ENCODE peak calls at places on chromosomes 16 and 17, in seven cellular contexts. Y, T, R, X, L, W and U are unnamed samples.

GRCh38 chr16:25134306-25134705 is 22.8 kb downstream of the LCMT1 start:
- DNase-seq in L (no peak), Y (no peak), R (no peak), T (no peak), X (no peak), W (no peak), U (no peak)

GRCh38 chr16:3503513-3503912 is 2.7 kb downstream of the CLUAP1 start:
- DNase-seq in T (peak; percentile 37), L (no peak), Y (peak; percentile 45), W (no peak), X (no peak), R (no peak), U (no peak)

GRCh38 chr17:73532441-73532901 is 111.8 kb downstream of the SDK2 start:
- DNase-seq in L (no peak), T (no peak), Y (no peak), W (no peak), X (no peak), R (no peak), U (no peak)

GRCh38 chr16:4275861-4276260 is 3.0 kb upstream of the TFAP4 start:
- DNase-seq in L (no peak), W (no peak), X (no peak), T (no peak), Y (no peak), R (no peak), U (no peak)

GRCh38 chr16:50808929-50809538 is 67.1 kb downstream of the CYLD start:
- DNase-seq in W (no peak), Y (no peak), X (no peak), R (no peak), L (no peak), T (no peak), U (no peak)

GRCh38 chr16:2990891-2991290 is 10.6 kb upstream of the PKMYT1 start:
- DNase-seq in Y (no peak), T (no peak), L (no peak), X (no peak), R (no peak), W (no peak), U (no peak)

GRCh38 chr17:56592487-56593072 is 919 bp upstream of the NOG start:
- DNase-seq in Y (peak; percentile 89), R (no peak), T (no peak), X (no peak), W (peak; percentile 55), L (peak; percentile 25), U (peak; percentile 84)

GRCh38 chr16:30394603-30395154 is 541 bp upstream of the ZNF48 start:
- DNase-seq in W (no peak), R (no peak), X (no peak), T (no peak), L (no peak), Y (no peak), U (no peak)

GRCh38 chr17:77496831-77497577 is 356.2 kb downstream of the SEC14L1 start:
- DNase-seq in T (peak; percentile 57), W (no peak), X (no peak), L (no peak), Y (peak; percentile 72), R (no peak), U (no peak)

GRCh38 chr16:85246473-85246872 is 134.2 kb upstream of the CIBAR2 start:
- DNase-seq in R (no peak), T (no peak), L (no peak), W (no peak), X (no peak), Y (no peak), U (no peak)

DNA sequence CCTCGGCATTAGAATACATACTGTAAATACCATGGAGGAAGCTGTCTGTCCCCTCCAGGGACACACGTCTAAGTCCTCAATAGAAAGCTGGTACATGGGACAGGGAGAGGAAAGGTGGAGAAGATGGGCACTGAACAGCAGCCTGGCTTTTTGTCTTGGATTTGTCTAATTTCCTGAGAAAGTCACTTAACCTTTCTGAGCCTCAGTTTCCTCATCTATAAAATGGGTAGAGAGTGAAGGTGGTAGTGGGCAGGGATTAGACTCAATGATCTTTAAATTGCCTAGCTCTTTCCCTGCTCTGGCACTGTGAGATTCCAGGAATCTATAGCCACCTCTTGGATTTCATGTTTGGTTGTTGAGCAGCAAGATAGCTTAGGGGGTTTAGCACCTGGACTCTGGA is 96.2 kb downstream of the ASIC2 start:
- DNase-seq in L (no peak), Y (no peak), T (no peak), W (no peak), X (no peak), R (no peak), U (no peak)
- TF ChIP-seq POLR2A in L (no peak), Y (no peak), T (no peak), W (no peak), X (no peak), R (no peak), U (no peak)

DNA sequence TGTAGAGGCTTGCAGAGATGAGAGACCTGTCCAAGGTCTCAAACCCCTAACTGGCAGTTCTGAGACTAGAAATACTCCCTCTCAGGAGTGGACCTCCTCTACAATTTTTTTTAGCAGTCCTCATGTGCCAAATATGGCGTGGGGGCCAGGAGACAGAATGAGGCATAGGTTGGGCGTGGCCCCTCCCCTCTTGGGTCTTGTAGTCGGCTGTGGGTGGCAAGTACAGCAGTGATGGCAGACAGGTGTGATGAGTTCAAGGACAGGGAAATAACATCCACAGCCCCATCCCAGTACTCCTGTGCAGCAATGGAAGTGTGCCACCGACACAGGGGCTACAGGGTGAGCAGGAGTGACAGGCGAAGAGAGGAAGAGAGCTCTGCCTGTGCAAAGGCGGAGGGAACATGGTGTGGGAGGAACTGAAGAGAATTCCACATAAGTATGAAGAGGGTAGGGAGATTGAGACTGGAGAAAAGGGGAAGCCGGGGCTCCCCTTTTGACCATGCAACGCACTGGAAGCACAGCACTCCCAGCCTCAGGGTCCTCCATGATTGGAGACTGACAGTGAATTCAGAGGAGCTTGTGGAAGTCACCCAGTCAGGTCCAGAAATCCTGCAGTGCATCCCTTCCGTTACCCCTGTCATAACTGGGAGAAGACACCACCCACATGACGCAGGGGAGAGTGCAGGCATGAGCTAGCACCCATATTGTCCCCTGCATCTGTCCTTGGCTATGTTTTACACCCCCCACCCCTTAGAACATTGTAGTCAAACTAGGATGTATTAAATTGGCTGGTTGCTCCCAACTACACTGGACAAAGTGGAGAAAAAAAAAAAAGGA is 14.8 kb upstream of the CETP start:
- DNase-seq in L (no peak), T (peak; percentile 64), R (no peak), X (no peak), W (no peak), Y (no peak), U (no peak)
- TF ChIP-seq POLR2A in L (no peak), T (no peak), R (no peak), X (no peak), W (no peak), Y (no peak), U (no peak)

GRCh38 chr17:40548491-40548981 is 16.7 kb downstream of the CCR7 start:
- DNase-seq in W (no peak), T (no peak), Y (peak; percentile 46), L (no peak), X (peak; percentile 13), R (no peak), U (no peak)

GRCh38 chr17:40550608-40551007 is 14.7 kb downstream of the CCR7 start:
- DNase-seq in T (peak; percentile 88), L (no peak), W (no peak), Y (peak; percentile 49), R (no peak), X (peak; percentile 82), U (no peak)

GRCh38 chr17:40547079-40547784 is 18.0 kb downstream of the CCR7 start:
- DNase-seq in R (no peak), T (peak; percentile 65), Y (peak; percentile 89), L (peak; percentile 90), X (peak; percentile 40), W (no peak), U (no peak)

GRCh38 chr17:40547785-40548478 is 17.3 kb downstream of the CCR7 start:
- DNase-seq in Y (no peak), X (no peak), R (no peak), W (no peak), T (no peak), L (no peak), U (no peak)

DNA sequence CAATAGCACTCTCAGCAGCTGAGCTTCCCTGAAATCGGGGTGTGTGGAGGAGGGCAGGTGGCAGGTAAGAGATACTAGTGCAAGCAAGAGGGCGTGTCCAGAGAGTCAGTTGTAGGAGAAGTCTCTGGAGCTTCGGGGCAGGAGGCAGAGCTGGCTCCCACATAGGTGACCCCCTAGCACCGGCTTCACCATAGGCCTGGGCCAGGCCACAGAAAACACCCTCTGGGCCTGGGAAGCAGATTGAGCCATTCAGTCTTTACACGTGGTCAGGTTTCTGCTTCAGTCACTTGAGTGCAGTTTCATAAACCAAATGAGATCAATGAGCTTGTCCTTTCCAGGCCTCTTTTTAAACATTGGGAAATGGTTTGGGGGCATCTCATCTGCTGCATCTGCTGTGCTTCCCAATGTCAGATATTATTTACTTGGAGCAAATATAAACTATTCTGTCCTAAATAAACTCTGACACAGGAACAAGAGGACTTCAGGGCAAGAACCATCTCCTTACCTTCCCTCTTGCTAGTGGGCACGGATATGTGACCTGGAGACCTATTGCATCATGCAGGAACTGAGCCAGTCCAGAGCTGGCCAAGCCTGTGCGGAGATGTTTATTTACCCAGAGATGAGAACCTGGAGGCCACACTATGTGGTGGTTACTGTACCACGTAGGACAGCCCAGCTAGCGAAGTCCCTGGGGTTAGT is 16.1 kb downstream of the CCR7 start:
- DNase-seq in W (peak; percentile 82), L (no peak), R (no peak), X (peak; percentile 41), T (peak; percentile 87), Y (peak; percentile 73), U (no peak)
- TF ChIP-seq POLR2A in W (no peak), L (no peak), R (no peak), X (no peak), T (no peak), Y (no peak), U (no peak)

GRCh38 chr16:66320774-66321173 is 45.7 kb upstream of the CDH5 start:
- DNase-seq in Y (no peak), X (no peak), R (no peak), W (no peak), L (no peak), T (no peak), U (no peak)

GRCh38 chr16:66311306-66311705 is 55.2 kb upstream of the CDH5 start:
- DNase-seq in L (no peak), T (no peak), W (no peak), Y (no peak), X (no peak), R (no peak), U (no peak)

GRCh38 chr16:66318505-66318904 is 48.0 kb upstream of the CDH5 start:
- DNase-seq in W (no peak), Y (no peak), X (no peak), L (no peak), T (no peak), R (no peak), U (no peak)

GRCh38 chr16:66309409-66309808 is 57.1 kb upstream of the CDH5 start:
- DNase-seq in R (no peak), L (no peak), W (no peak), X (no peak), T (no peak), Y (peak; percentile 42), U (no peak)

DNA sequence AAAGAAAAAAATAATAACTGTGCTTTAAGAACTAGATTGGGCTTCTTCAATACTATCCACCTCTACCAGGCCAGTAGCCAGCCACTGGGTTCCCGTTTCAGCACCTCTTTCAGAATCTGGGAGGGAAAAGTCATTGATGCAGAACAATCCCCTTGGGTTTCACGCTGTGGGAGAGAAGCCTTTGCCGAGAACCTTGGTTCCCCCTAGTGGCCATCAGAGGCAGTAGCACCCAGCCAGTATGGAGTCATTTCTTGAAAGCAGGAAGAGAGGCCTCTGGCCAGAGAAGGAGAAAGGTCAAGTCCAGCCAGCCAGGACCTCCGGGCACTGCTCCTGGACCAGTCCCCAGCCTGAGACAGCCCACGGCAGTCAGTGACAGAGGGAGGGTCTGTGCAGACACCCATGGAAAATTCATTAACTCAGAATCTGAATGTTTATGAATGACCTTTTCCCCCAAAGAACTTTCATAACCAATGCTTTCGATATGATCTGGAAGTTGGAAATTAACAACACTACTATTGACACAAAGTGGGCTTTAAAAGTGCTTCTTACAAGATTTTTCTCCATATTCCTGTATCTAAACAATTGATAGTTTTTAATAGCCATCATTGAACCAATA is 51.2 kb upstream of the CDH5 start:
- DNase-seq in R (no peak), T (peak; percentile 77), Y (peak; percentile 68), X (peak; percentile 71), W (peak; percentile 77), L (peak; percentile 56), U (peak; percentile 89)
- TF ChIP-seq POLR2A in R (no peak), T (no peak), Y (no peak), X (no peak), W (no peak), L (no peak), U (no peak)